ENCODE peak calls at places on chromosomes 1 and 21, in six cellular contexts. One of them, this sample, is unnamed.

GRCh38 chr21:43634618-43635017 is 24.7 kb downstream of the HSF2BP start:
- DNase-seq in cardiac muscle cell: no peak
- DNase-seq in AG08395: peak
- DNase-seq in myocyte: peak
- DNase-seq in HEK293T: no peak
- DNase-seq in stimulated activated CD8-positive, alpha-beta memory T cell treated with anti-CD3 and anti-CD28 coated beads, Interleukin-12 subunit alpha, Interleukin-12 subunit beta, amount 100 ng/mL, for 1 hour: no peak
- DNase-seq in this sample: no peak

GRCh38 chr1:59393211-59394180 is 96.6 kb downstream of the FGGY start:
- DNase-seq in cardiac muscle cell: peak
- DNase-seq in AG08395: peak
- DNase-seq in myocyte: peak
- DNase-seq in HEK293T: peak
- DNase-seq in stimulated activated CD8-positive, alpha-beta memory T cell treated with anti-CD3 and anti-CD28 coated beads, Interleukin-12 subunit alpha, Interleukin-12 subunit beta, amount 100 ng/mL, for 1 hour: no peak
- DNase-seq in this sample: no peak

GRCh38 chr1:21217812-21218596 is 41.3 kb upstream of the EIF4G3 start:
- DNase-seq in cardiac muscle cell: peak
- DNase-seq in AG08395: peak
- DNase-seq in myocyte: peak
- DNase-seq in HEK293T: peak
- DNase-seq in stimulated activated CD8-positive, alpha-beta memory T cell treated with anti-CD3 and anti-CD28 coated beads, Interleukin-12 subunit alpha, Interleukin-12 subunit beta, amount 100 ng/mL, for 1 hour: no peak
- DNase-seq in this sample: no peak

GRCh38 chr21:41043008-41043407 is 125.0 kb upstream of the BACE2 start:
- DNase-seq in cardiac muscle cell: no peak
- DNase-seq in AG08395: peak
- DNase-seq in myocyte: no peak
- DNase-seq in HEK293T: no peak
- DNase-seq in stimulated activated CD8-positive, alpha-beta memory T cell treated with anti-CD3 and anti-CD28 coated beads, Interleukin-12 subunit alpha, Interleukin-12 subunit beta, amount 100 ng/mL, for 1 hour: no peak
- DNase-seq in this sample: no peak

GRCh38 chr1:63189677-63190076 is 132.7 kb upstream of the FOXD3 start:
- DNase-seq in cardiac muscle cell: peak
- DNase-seq in AG08395: no peak
- DNase-seq in myocyte: no peak
- DNase-seq in HEK293T: no peak
- DNase-seq in stimulated activated CD8-positive, alpha-beta memory T cell treated with anti-CD3 and anti-CD28 coated beads, Interleukin-12 subunit alpha, Interleukin-12 subunit beta, amount 100 ng/mL, for 1 hour: no peak
- DNase-seq in this sample: no peak

GRCh38 chr1:178155478-178156255 is 61.8 kb downstream of the RASAL2 start:
- DNase-seq in cardiac muscle cell: peak
- DNase-seq in AG08395: no peak
- DNase-seq in myocyte: no peak
- DNase-seq in HEK293T: no peak
- DNase-seq in stimulated activated CD8-positive, alpha-beta memory T cell treated with anti-CD3 and anti-CD28 coated beads, Interleukin-12 subunit alpha, Interleukin-12 subunit beta, amount 100 ng/mL, for 1 hour: no peak
- DNase-seq in this sample: no peak

GRCh38 chr1:76281306-76281705 is 206.8 kb downstream of the ST6GALNAC3 start:
- DNase-seq in cardiac muscle cell: no peak
- DNase-seq in AG08395: no peak
- DNase-seq in myocyte: no peak
- DNase-seq in HEK293T: no peak
- DNase-seq in stimulated activated CD8-positive, alpha-beta memory T cell treated with anti-CD3 and anti-CD28 coated beads, Interleukin-12 subunit alpha, Interleukin-12 subunit beta, amount 100 ng/mL, for 1 hour: no peak
- DNase-seq in this sample: no peak

GRCh38 chr1:157115851-157116734 is 16.5 kb upstream of the ETV3L start:
- DNase-seq in cardiac muscle cell: no peak
- DNase-seq in AG08395: no peak
- DNase-seq in myocyte: no peak
- DNase-seq in HEK293T: no peak
- DNase-seq in stimulated activated CD8-positive, alpha-beta memory T cell treated with anti-CD3 and anti-CD28 coated beads, Interleukin-12 subunit alpha, Interleukin-12 subunit beta, amount 100 ng/mL, for 1 hour: no peak
- DNase-seq in this sample: no peak

GRCh38 chr21:38903578-38904193 is 98.0 kb downstream of the ETS2 start:
- DNase-seq in cardiac muscle cell: no peak
- DNase-seq in AG08395: no peak
- DNase-seq in myocyte: peak
- DNase-seq in HEK293T: no peak
- DNase-seq in stimulated activated CD8-positive, alpha-beta memory T cell treated with anti-CD3 and anti-CD28 coated beads, Interleukin-12 subunit alpha, Interleukin-12 subunit beta, amount 100 ng/mL, for 1 hour: no peak
- DNase-seq in this sample: no peak

GRCh38 chr1:86502721-86503430 is 34.1 kb downstream of the CLCA1 start:
- DNase-seq in cardiac muscle cell: peak
- DNase-seq in AG08395: no peak
- DNase-seq in myocyte: no peak
- DNase-seq in HEK293T: no peak
- DNase-seq in stimulated activated CD8-positive, alpha-beta memory T cell treated with anti-CD3 and anti-CD28 coated beads, Interleukin-12 subunit alpha, Interleukin-12 subunit beta, amount 100 ng/mL, for 1 hour: no peak
- DNase-seq in this sample: no peak

GRCh38 chr1:99537886-99538617 is 107.9 kb upstream of the PALMD start:
- DNase-seq in cardiac muscle cell: no peak
- DNase-seq in AG08395: no peak
- DNase-seq in myocyte: no peak
- DNase-seq in HEK293T: no peak
- DNase-seq in stimulated activated CD8-positive, alpha-beta memory T cell treated with anti-CD3 and anti-CD28 coated beads, Interleukin-12 subunit alpha, Interleukin-12 subunit beta, amount 100 ng/mL, for 1 hour: no peak
- DNase-seq in this sample: no peak

GRCh38 chr1:154129392-154129970 is 25.4 kb downstream of the NUP210L start:
- DNase-seq in cardiac muscle cell: no peak
- DNase-seq in AG08395: peak
- DNase-seq in myocyte: no peak
- DNase-seq in HEK293T: no peak
- DNase-seq in stimulated activated CD8-positive, alpha-beta memory T cell treated with anti-CD3 and anti-CD28 coated beads, Interleukin-12 subunit alpha, Interleukin-12 subunit beta, amount 100 ng/mL, for 1 hour: no peak
- DNase-seq in this sample: no peak

GRCh38 chr1:112304612-112305011 is 91.4 kb upstream of the CTTNBP2NL start:
- DNase-seq in cardiac muscle cell: no peak
- DNase-seq in AG08395: no peak
- DNase-seq in myocyte: no peak
- DNase-seq in HEK293T: no peak
- DNase-seq in stimulated activated CD8-positive, alpha-beta memory T cell treated with anti-CD3 and anti-CD28 coated beads, Interleukin-12 subunit alpha, Interleukin-12 subunit beta, amount 100 ng/mL, for 1 hour: no peak
- DNase-seq in this sample: no peak

GRCh38 chr1:150051089-150051373 is 16.5 kb upstream of the VPS45 start:
- DNase-seq in cardiac muscle cell: no peak
- DNase-seq in AG08395: no peak
- DNase-seq in myocyte: no peak
- DNase-seq in HEK293T: no peak
- DNase-seq in stimulated activated CD8-positive, alpha-beta memory T cell treated with anti-CD3 and anti-CD28 coated beads, Interleukin-12 subunit alpha, Interleukin-12 subunit beta, amount 100 ng/mL, for 1 hour: no peak
- DNase-seq in this sample: no peak

GRCh38 chr1:68181165-68181556 is 51.2 kb downstream of the WLS start:
- DNase-seq in cardiac muscle cell: no peak
- DNase-seq in AG08395: no peak
- DNase-seq in myocyte: no peak
- DNase-seq in HEK293T: no peak
- DNase-seq in stimulated activated CD8-positive, alpha-beta memory T cell treated with anti-CD3 and anti-CD28 coated beads, Interleukin-12 subunit alpha, Interleukin-12 subunit beta, amount 100 ng/mL, for 1 hour: no peak
- DNase-seq in this sample: no peak

GRCh38 chr1:157110003-157110402 is 10.4 kb upstream of the ETV3L start:
- DNase-seq in cardiac muscle cell: no peak
- DNase-seq in AG08395: no peak
- DNase-seq in myocyte: peak
- DNase-seq in HEK293T: no peak
- DNase-seq in stimulated activated CD8-positive, alpha-beta memory T cell treated with anti-CD3 and anti-CD28 coated beads, Interleukin-12 subunit alpha, Interleukin-12 subunit beta, amount 100 ng/mL, for 1 hour: no peak
- DNase-seq in this sample: no peak

GRCh38 chr1:26932536-26932935 is 11.0 kb downstream of the NUDC start:
- DNase-seq in cardiac muscle cell: no peak
- DNase-seq in AG08395: no peak
- DNase-seq in myocyte: no peak
- DNase-seq in HEK293T: no peak
- DNase-seq in stimulated activated CD8-positive, alpha-beta memory T cell treated with anti-CD3 and anti-CD28 coated beads, Interleukin-12 subunit alpha, Interleukin-12 subunit beta, amount 100 ng/mL, for 1 hour: no peak
- DNase-seq in this sample: no peak

GRCh38 chr21:31897311-31897710 is 24.5 kb downstream of the HUNK start:
- DNase-seq in cardiac muscle cell: no peak
- DNase-seq in AG08395: peak
- DNase-seq in myocyte: no peak
- DNase-seq in HEK293T: no peak
- DNase-seq in stimulated activated CD8-positive, alpha-beta memory T cell treated with anti-CD3 and anti-CD28 coated beads, Interleukin-12 subunit alpha, Interleukin-12 subunit beta, amount 100 ng/mL, for 1 hour: no peak
- DNase-seq in this sample: no peak

GRCh38 chr1:20726932-20727745 is 5.4 kb downstream of the SH2D5 start:
- DNase-seq in cardiac muscle cell: no peak
- DNase-seq in AG08395: no peak
- DNase-seq in myocyte: no peak
- DNase-seq in HEK293T: no peak
- DNase-seq in stimulated activated CD8-positive, alpha-beta memory T cell treated with anti-CD3 and anti-CD28 coated beads, Interleukin-12 subunit alpha, Interleukin-12 subunit beta, amount 100 ng/mL, for 1 hour: no peak
- DNase-seq in this sample: no peak

GRCh38 chr1:235415008-235415904 is 48.0 kb downstream of the TBCE start:
- DNase-seq in cardiac muscle cell: peak
- DNase-seq in AG08395: peak
- DNase-seq in myocyte: peak
- DNase-seq in HEK293T: peak
- DNase-seq in stimulated activated CD8-positive, alpha-beta memory T cell treated with anti-CD3 and anti-CD28 coated beads, Interleukin-12 subunit alpha, Interleukin-12 subunit beta, amount 100 ng/mL, for 1 hour: peak
- DNase-seq in this sample: peak

GRCh38 chr1:54606096-54606989 is 17.0 kb downstream of the FAM151A start:
- DNase-seq in cardiac muscle cell: no peak
- DNase-seq in AG08395: no peak
- DNase-seq in myocyte: no peak
- DNase-seq in HEK293T: no peak
- DNase-seq in stimulated activated CD8-positive, alpha-beta memory T cell treated with anti-CD3 and anti-CD28 coated beads, Interleukin-12 subunit alpha, Interleukin-12 subunit beta, amount 100 ng/mL, for 1 hour: no peak
- DNase-seq in this sample: no peak

GRCh38 chr1:53540604-53541262 is 81.5 kb downstream of the DMRTB1 start:
- DNase-seq in cardiac muscle cell: no peak
- DNase-seq in AG08395: no peak
- DNase-seq in myocyte: no peak
- DNase-seq in HEK293T: no peak
- DNase-seq in stimulated activated CD8-positive, alpha-beta memory T cell treated with anti-CD3 and anti-CD28 coated beads, Interleukin-12 subunit alpha, Interleukin-12 subunit beta, amount 100 ng/mL, for 1 hour: no peak
- DNase-seq in this sample: no peak

GRCh38 chr1:184973308-184974085 is 811 bp downstream of the NIBAN1 start:
- DNase-seq in cardiac muscle cell: peak
- DNase-seq in AG08395: peak
- DNase-seq in myocyte: peak
- DNase-seq in HEK293T: peak
- DNase-seq in stimulated activated CD8-positive, alpha-beta memory T cell treated with anti-CD3 and anti-CD28 coated beads, Interleukin-12 subunit alpha, Interleukin-12 subunit beta, amount 100 ng/mL, for 1 hour: peak
- DNase-seq in this sample: peak

GRCh38 chr1:47827032-47827585 is 170.1 kb downstream of the TRABD2B start:
- DNase-seq in cardiac muscle cell: no peak
- DNase-seq in AG08395: no peak
- DNase-seq in myocyte: no peak
- DNase-seq in HEK293T: no peak
- DNase-seq in stimulated activated CD8-positive, alpha-beta memory T cell treated with anti-CD3 and anti-CD28 coated beads, Interleukin-12 subunit alpha, Interleukin-12 subunit beta, amount 100 ng/mL, for 1 hour: no peak
- DNase-seq in this sample: no peak

GRCh38 chr21:46065215-46065992 is 32.5 kb upstream of the COL6A2 start:
- DNase-seq in cardiac muscle cell: peak
- DNase-seq in AG08395: peak
- DNase-seq in myocyte: peak
- DNase-seq in HEK293T: no peak
- DNase-seq in stimulated activated CD8-positive, alpha-beta memory T cell treated with anti-CD3 and anti-CD28 coated beads, Interleukin-12 subunit alpha, Interleukin-12 subunit beta, amount 100 ng/mL, for 1 hour: no peak
- DNase-seq in this sample: no peak

GRCh38 chr21:34989337-34990151 is 59.6 kb downstream of the RUNX1 start:
- DNase-seq in cardiac muscle cell: no peak
- DNase-seq in AG08395: no peak
- DNase-seq in myocyte: no peak
- DNase-seq in HEK293T: no peak
- DNase-seq in stimulated activated CD8-positive, alpha-beta memory T cell treated with anti-CD3 and anti-CD28 coated beads, Interleukin-12 subunit alpha, Interleukin-12 subunit beta, amount 100 ng/mL, for 1 hour: no peak
- DNase-seq in this sample: peak

GRCh38 chr1:172449585-172450523 is 6.0 kb upstream of the PIGC start:
- DNase-seq in cardiac muscle cell: peak
- DNase-seq in AG08395: peak
- DNase-seq in myocyte: peak
- DNase-seq in HEK293T: peak
- DNase-seq in stimulated activated CD8-positive, alpha-beta memory T cell treated with anti-CD3 and anti-CD28 coated beads, Interleukin-12 subunit alpha, Interleukin-12 subunit beta, amount 100 ng/mL, for 1 hour: no peak
- DNase-seq in this sample: no peak

GRCh38 chr1:155321577-155322497 is 1.1 kb downstream of the RUSC1 start:
- DNase-seq in cardiac muscle cell: no peak
- DNase-seq in AG08395: no peak
- DNase-seq in myocyte: no peak
- DNase-seq in HEK293T: no peak
- DNase-seq in stimulated activated CD8-positive, alpha-beta memory T cell treated with anti-CD3 and anti-CD28 coated beads, Interleukin-12 subunit alpha, Interleukin-12 subunit beta, amount 100 ng/mL, for 1 hour: no peak
- DNase-seq in this sample: no peak

GRCh38 chr1:156069490-156070455 is 8.8 kb downstream of the RAB25 start:
- DNase-seq in cardiac muscle cell: no peak
- DNase-seq in AG08395: no peak
- DNase-seq in myocyte: no peak
- DNase-seq in HEK293T: no peak
- DNase-seq in stimulated activated CD8-positive, alpha-beta memory T cell treated with anti-CD3 and anti-CD28 coated beads, Interleukin-12 subunit alpha, Interleukin-12 subunit beta, amount 100 ng/mL, for 1 hour: no peak
- DNase-seq in this sample: no peak

GRCh38 chr1:205851993-205852392 is 2.1 kb upstream of the PM20D1 start:
- DNase-seq in cardiac muscle cell: no peak
- DNase-seq in AG08395: no peak
- DNase-seq in myocyte: no peak
- DNase-seq in HEK293T: no peak
- DNase-seq in stimulated activated CD8-positive, alpha-beta memory T cell treated with anti-CD3 and anti-CD28 coated beads, Interleukin-12 subunit alpha, Interleukin-12 subunit beta, amount 100 ng/mL, for 1 hour: no peak
- DNase-seq in this sample: no peak

GRCh38 chr21:42279888-42280287 is 35.3 kb downstream of the TFF3 start:
- DNase-seq in cardiac muscle cell: no peak
- DNase-seq in AG08395: no peak
- DNase-seq in myocyte: no peak
- DNase-seq in HEK293T: no peak
- DNase-seq in stimulated activated CD8-positive, alpha-beta memory T cell treated with anti-CD3 and anti-CD28 coated beads, Interleukin-12 subunit alpha, Interleukin-12 subunit beta, amount 100 ng/mL, for 1 hour: no peak
- DNase-seq in this sample: no peak

GRCh38 chr1:40045182-40045581 is 4.7 kb downstream of the CAP1 start:
- DNase-seq in cardiac muscle cell: peak
- DNase-seq in AG08395: no peak
- DNase-seq in myocyte: no peak
- DNase-seq in HEK293T: no peak
- DNase-seq in stimulated activated CD8-positive, alpha-beta memory T cell treated with anti-CD3 and anti-CD28 coated beads, Interleukin-12 subunit alpha, Interleukin-12 subunit beta, amount 100 ng/mL, for 1 hour: no peak
- DNase-seq in this sample: no peak

GRCh38 chr1:11653616-11654570 is at the start of gene FBXO2:
- DNase-seq in cardiac muscle cell: peak
- DNase-seq in AG08395: peak
- DNase-seq in myocyte: no peak
- DNase-seq in HEK293T: no peak
- DNase-seq in stimulated activated CD8-positive, alpha-beta memory T cell treated with anti-CD3 and anti-CD28 coated beads, Interleukin-12 subunit alpha, Interleukin-12 subunit beta, amount 100 ng/mL, for 1 hour: no peak
- DNase-seq in this sample: no peak

GRCh38 chr1:163970699-163971098 is 588.3 kb upstream of the PBX1 start:
- DNase-seq in cardiac muscle cell: no peak
- DNase-seq in AG08395: no peak
- DNase-seq in myocyte: peak
- DNase-seq in HEK293T: no peak
- DNase-seq in stimulated activated CD8-positive, alpha-beta memory T cell treated with anti-CD3 and anti-CD28 coated beads, Interleukin-12 subunit alpha, Interleukin-12 subunit beta, amount 100 ng/mL, for 1 hour: no peak
- DNase-seq in this sample: no peak

GRCh38 chr21:41766883-41767605 is at the start of gene RIPK4:
- DNase-seq in cardiac muscle cell: no peak
- DNase-seq in AG08395: peak
- DNase-seq in myocyte: no peak
- DNase-seq in HEK293T: peak
- DNase-seq in stimulated activated CD8-positive, alpha-beta memory T cell treated with anti-CD3 and anti-CD28 coated beads, Interleukin-12 subunit alpha, Interleukin-12 subunit beta, amount 100 ng/mL, for 1 hour: peak
- DNase-seq in this sample: peak

GRCh38 chr1:63882048-63882704 is 108.4 kb downstream of the ROR1 start:
- DNase-seq in cardiac muscle cell: no peak
- DNase-seq in AG08395: no peak
- DNase-seq in myocyte: no peak
- DNase-seq in HEK293T: no peak
- DNase-seq in stimulated activated CD8-positive, alpha-beta memory T cell treated with anti-CD3 and anti-CD28 coated beads, Interleukin-12 subunit alpha, Interleukin-12 subunit beta, amount 100 ng/mL, for 1 hour: no peak
- DNase-seq in this sample: no peak

GRCh38 chr1:153212201-153212600 is 5.2 kb upstream of the PRR9 start:
- DNase-seq in cardiac muscle cell: no peak
- DNase-seq in AG08395: no peak
- DNase-seq in myocyte: no peak
- DNase-seq in HEK293T: no peak
- DNase-seq in stimulated activated CD8-positive, alpha-beta memory T cell treated with anti-CD3 and anti-CD28 coated beads, Interleukin-12 subunit alpha, Interleukin-12 subunit beta, amount 100 ng/mL, for 1 hour: no peak
- DNase-seq in this sample: no peak